ENCODE peak calls at places on chromosomes 4 and X, in six cellular contexts. V is GM23338, C is transverse colon, S is SK-N-SH, T is suprapubic skin, L is HCT116. B is an unnamed sample. For H3K4me1, the result is how much of the 10 kb centered on the place peaks cover.

GRCh38 chr4:4415806-4416805 is 29.2 kb downstream of the NSG1 start:
- DNase-seq in V (no peak), C (no peak), S (no peak), T (peak), L (no peak), B (no peak)

GRCh38 chr4:165757426-165757825 is 115.6 kb upstream of the TLL1 start:
- DNase-seq in V (peak), C (no peak), S (no peak), T (no peak), L (no peak), B (no peak)

GRCh38 chr4:140244328-140244727 is 90.3 kb upstream of the MAML3 start:
- DNase-seq in V (no peak), C (no peak), S (no peak), T (no peak), L (no peak), B (no peak)

GRCh38 chr4:102500371-102501175 is 586 bp upstream of the NFKB1 start:
- DNase-seq in V (peak), C (peak), S (peak), T (peak), L (no peak), B (no peak)

GRCh38 chrX:136694491-136695087 is 46.6 kb downstream of the CD40LG start:
- DNase-seq in V (peak), C (no peak), S (peak), T (no peak), L (peak), B (no peak)

GRCh38 chrX:120672389-120672788 is 42.5 kb upstream of the C1GALT1C1 start:
- DNase-seq in V (no peak), C (no peak), S (no peak), T (no peak), L (peak), B (peak)

GRCh38 chr4:23937173-23937572 is 47.3 kb upstream of the PPARGC1A start:
- DNase-seq in V (no peak), C (no peak), S (no peak), T (no peak), L (no peak), B (no peak)

GRCh38 chr4:76558391-76559235 is 123.6 kb downstream of the SHROOM3 start:
- DNase-seq in V (peak), C (no peak), S (no peak), T (no peak), L (no peak), B (no peak)

GRCh38 chr4:184805462-184806245 is 20.1 kb downstream of the ACSL1 start:
- DNase-seq in V (no peak), C (peak), S (peak), T (peak), L (no peak), B (no peak)

GRCh38 chr4:182808673-182809416 is 108.3 kb downstream of the DCTD start:
- DNase-seq in V (no peak), C (no peak), S (no peak), T (no peak), L (no peak), B (no peak)

GRCh38 chrX:15913161-15913560 is 58.5 kb upstream of the AP1S2 start:
- DNase-seq in V (no peak), C (no peak), S (no peak), T (no peak), L (no peak), B (no peak)

GRCh38 chr4:1242506-1243450 is 6.2 kb downstream of the CTBP1 start:
- DNase-seq in V (no peak), C (peak), S (peak), T (peak), L (no peak), B (no peak)

GRCh38 chrX:108701633-108702032 is 34.7 kb downstream of the IRS4 start:
- DNase-seq in V (no peak), C (no peak), S (no peak), T (no peak), L (no peak), B (no peak)

GRCh38 chrX:31268359-31268758 is 196.5 kb upstream of the FTHL17 start:
- DNase-seq in V (no peak), C (no peak), S (no peak), T (no peak), L (no peak), B (no peak)

GRCh38 chr4:88177981-88178632 is 19.7 kb upstream of the ABCG2 start:
- DNase-seq in V (peak), C (peak), S (no peak), T (no peak), L (peak), B (no peak)

GRCh38 chr4:161714022-161714751 is 449.6 kb downstream of the FSTL5 start:
- DNase-seq in V (no peak), C (no peak), S (no peak), T (no peak), L (peak), B (no peak)

GRCh38 chr4:146224331-146224966 is 10.1 kb downstream of the REELD1 start:
- DNase-seq in V (no peak), C (no peak), S (no peak), T (no peak), L (no peak), B (no peak)

GRCh38 chr4:173205656-173206055 is 37.0 kb downstream of the GALNT7 start:
- DNase-seq in V (no peak), C (no peak), S (no peak), T (no peak), L (no peak), B (no peak)

GRCh38 chr4:52883707-52884669 is 21.9 kb downstream of the RASL11B start:
- DNase-seq in V (no peak), C (no peak), S (no peak), T (no peak), L (no peak), B (no peak)

DNA sequence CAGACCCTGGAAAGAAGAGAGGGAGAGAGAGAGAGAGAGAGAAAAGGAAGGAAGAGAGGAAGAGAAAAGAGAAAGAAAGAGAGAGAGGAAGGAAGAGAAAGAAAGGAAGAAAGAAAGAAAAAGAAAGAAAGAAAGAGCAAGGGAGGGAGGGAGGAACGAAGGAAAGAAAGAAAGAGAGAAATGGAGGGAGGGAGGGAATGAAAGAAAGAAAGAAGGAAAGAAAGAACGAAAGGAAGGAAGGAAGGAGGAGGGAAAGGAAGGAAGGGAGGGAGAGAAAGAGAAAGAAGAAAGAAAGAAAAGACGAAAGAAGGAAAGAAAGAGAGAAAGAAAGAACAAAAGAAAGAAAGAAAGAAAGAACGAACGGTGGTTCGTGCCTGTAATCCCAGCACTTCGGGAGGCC is 133.4 kb downstream of the HNRNPD start:
- DNase-seq in V (no peak), C (no peak), S (no peak), T (no peak), L (no peak), B (no peak)
- H3K4me1 ChIP-seq in V (under half), C (under half), S (under half), T (under half), L (under half), B (under half)

GRCh38 chrX:38236901-38237615 is 16.4 kb upstream of the SRPX start:
- DNase-seq in V (no peak), C (no peak), S (no peak), T (no peak), L (no peak), B (no peak)

GRCh38 chrX:38232287-38232686 is 11.6 kb upstream of the SRPX start:
- DNase-seq in V (no peak), C (no peak), S (no peak), T (no peak), L (no peak), B (no peak)

GRCh38 chrX:38233891-38234807 is 13.5 kb upstream of the SRPX start:
- DNase-seq in V (peak), C (no peak), S (no peak), T (no peak), L (no peak), B (no peak)
- TF ChIP-seq POLR2AphosphoS5 in V (no peak), C (no peak), S (no peak), T (no peak), L (no peak), B (no peak)

GRCh38 chr4:169934794-169935400 is 91.3 kb downstream of the MFAP3L start:
- DNase-seq in V (peak), C (no peak), S (no peak), T (no peak), L (no peak), B (no peak)
- TF ChIP-seq CTCF in V (no peak), C (no peak), S (no peak), T (no peak), L (no peak), B (no peak)

GRCh38 chr4:158787718-158788441 is 19.1 kb downstream of the FNIP2 start:
- DNase-seq in V (no peak), C (no peak), S (no peak), T (no peak), L (no peak), B (no peak)
- H3K4me1 ChIP-seq in V (under half), C (half or more), S (under half), T (under half), L (under half), B (under half)